ENCODE peak calls at places on chromosomes 5 and 9, in five cellular contexts. Q, C, G, Y and B are unnamed samples.
A peak's percentile ranks its signal among the peaks of the same experiment; 100 is the strongest.

GRCh38 chr9:11973011-11973410 is 720.2 kb upstream of the TYRP1 start:
- DNase-seq in Q (no peak), C (no peak), G (no peak), Y (no peak), B (no peak)

GRCh38 chr9:109775516-109775915 is 4.5 kb upstream of the PALM2AKAP2 start:
- DNase-seq in Q (no peak), C (no peak), G (no peak), Y (no peak), B (no peak)

GRCh38 chr5:176692835-176693476 is 45.7 kb downstream of the TSPAN17 start:
- DNase-seq in Q (no peak), C (no peak), G (peak; percentile 73), Y (no peak), B (no peak)

GRCh38 chr9:6212722-6213375 is 2.8 kb upstream of the IL33 start:
- DNase-seq in Q (no peak), C (no peak), G (no peak), Y (no peak), B (no peak)

GRCh38 chr9:90044263-90044662 is 439.5 kb downstream of the GADD45G start:
- DNase-seq in Q (no peak), C (no peak), G (no peak), Y (no peak), B (no peak)

GRCh38 chr5:19193631-19194030 is 794.4 kb downstream of the CDH18 start:
- DNase-seq in Q (no peak), C (no peak), G (no peak), Y (no peak), B (no peak)

GRCh38 chr5:38961691-38962090 is 112.5 kb downstream of the RICTOR start:
- DNase-seq in Q (no peak), C (no peak), G (no peak), Y (no peak), B (no peak)

GRCh38 chr9:536597-537511 is 304.6 kb upstream of the DMRT1 start:
- DNase-seq in Q (no peak), C (no peak), G (no peak), Y (no peak), B (no peak)

GRCh38 chr9:34381323-34381722 is 4.6 kb upstream of the MYORG start:
- DNase-seq in Q (peak; percentile 28), C (peak; percentile 25), G (peak; percentile 63), Y (no peak), B (no peak)

GRCh38 chr5:120304653-120305052 is 159.4 kb upstream of the PRR16 start:
- DNase-seq in Q (no peak), C (no peak), G (no peak), Y (no peak), B (no peak)

GRCh38 chr9:5559659-5560058 is 49.3 kb downstream of the PDCD1LG2 start:
- DNase-seq in Q (no peak), C (no peak), G (no peak), Y (no peak), B (no peak)

GRCh38 chr9:112921549-112921948 is 30.9 kb upstream of the SLC46A2 start:
- DNase-seq in Q (no peak), C (no peak), G (no peak), Y (no peak), B (no peak)

GRCh38 chr5:56900395-56900794 is 9.0 kb upstream of the SETD9 start:
- DNase-seq in Q (no peak), C (no peak), G (no peak), Y (no peak), B (no peak)

GRCh38 chr5:138177936-138178515 is 404 bp downstream of the BRD8 start:
- DNase-seq in Q (peak; percentile 19), C (peak; percentile 43), G (peak; percentile 39), Y (no peak), B (peak; percentile 33)

GRCh38 chr5:53407373-53407772 is 73.1 kb upstream of the FST start:
- DNase-seq in Q (no peak), C (no peak), G (no peak), Y (no peak), B (no peak)

GRCh38 chr5:113331201-113331551 is 103.6 kb downstream of the TSSK1B start:
- DNase-seq in Q (no peak), C (no peak), G (no peak), Y (no peak), B (no peak)

GRCh38 chr9:84349706-84350105 is 9.1 kb upstream of the SLC28A3 start:
- DNase-seq in Q (no peak), C (no peak), G (no peak), Y (no peak), B (no peak)

GRCh38 chr5:168651654-168652053 is 72.5 kb upstream of the PANK3 start:
- DNase-seq in Q (no peak), C (no peak), G (no peak), Y (no peak), B (no peak)

GRCh38 chr9:128912270-128912853 is 8.4 kb upstream of the PHYHD1 start:
- DNase-seq in Q (no peak), C (peak; percentile 40), G (no peak), Y (no peak), B (no peak)

GRCh38 chr9:120505186-120505585 is 74.8 kb downstream of the CDK5RAP2 start:
- DNase-seq in Q (no peak), C (no peak), G (no peak), Y (no peak), B (no peak)

GRCh38 chr9:120507936-120508510 is 71.9 kb downstream of the CDK5RAP2 start:
- DNase-seq in Q (no peak), C (no peak), G (no peak), Y (no peak), B (no peak)

GRCh38 chr9:120513825-120514598 is 66.0 kb downstream of the CDK5RAP2 start:
- DNase-seq in Q (no peak), C (no peak), G (no peak), Y (no peak), B (no peak)

GRCh38 chr9:120514599-120514854 is 65.4 kb downstream of the CDK5RAP2 start:
- DNase-seq in Q (no peak), C (no peak), G (no peak), Y (no peak), B (no peak)

GRCh38 chr9:120510816-120511215 is 69.2 kb downstream of the CDK5RAP2 start:
- DNase-seq in Q (no peak), C (no peak), G (no peak), Y (no peak), B (no peak)
- H3K36me3 ChIP-seq in Q (no peaks in the 10 kb centered on the region), C (no peaks in the 10 kb centered on the region), G (peaks cover 4% of the 10 kb centered on the region), Y (no peaks in the 10 kb centered on the region), B (no peaks in the 10 kb centered on the region)

GRCh38 chr5:141617128-141617527 is 1.7 kb downstream of the DIAPH1 start:
- DNase-seq in Q (no peak), C (no peak), G (no peak), Y (no peak), B (no peak)
- H3K4me1 ChIP-seq in Q (peaks cover 20% of the 10 kb centered on the region), C (peaks cover 31% of the 10 kb centered on the region), G (peaks cover 9% of the 10 kb centered on the region), Y (peaks cover 1% of the 10 kb centered on the region), B (no peaks in the 10 kb centered on the region)

GRCh38 chr5:14156611-14157493 is 13.7 kb downstream of the TRIO start:
- DNase-seq in Q (no peak), C (no peak), G (no peak), Y (no peak), B (no peak)

GRCh38 chr5:14161825-14162556 is 18.8 kb downstream of the TRIO start:
- DNase-seq in Q (no peak), C (no peak), G (no peak), Y (no peak), B (no peak)

GRCh38 chr5:14157494-14157782 is 14.3 kb downstream of the TRIO start:
- DNase-seq in Q (no peak), C (no peak), G (no peak), Y (no peak), B (no peak)

GRCh38 chr5:14160116-14160515 is 17.0 kb downstream of the TRIO start:
- DNase-seq in Q (no peak), C (no peak), G (no peak), Y (no peak), B (no peak)

DNA sequence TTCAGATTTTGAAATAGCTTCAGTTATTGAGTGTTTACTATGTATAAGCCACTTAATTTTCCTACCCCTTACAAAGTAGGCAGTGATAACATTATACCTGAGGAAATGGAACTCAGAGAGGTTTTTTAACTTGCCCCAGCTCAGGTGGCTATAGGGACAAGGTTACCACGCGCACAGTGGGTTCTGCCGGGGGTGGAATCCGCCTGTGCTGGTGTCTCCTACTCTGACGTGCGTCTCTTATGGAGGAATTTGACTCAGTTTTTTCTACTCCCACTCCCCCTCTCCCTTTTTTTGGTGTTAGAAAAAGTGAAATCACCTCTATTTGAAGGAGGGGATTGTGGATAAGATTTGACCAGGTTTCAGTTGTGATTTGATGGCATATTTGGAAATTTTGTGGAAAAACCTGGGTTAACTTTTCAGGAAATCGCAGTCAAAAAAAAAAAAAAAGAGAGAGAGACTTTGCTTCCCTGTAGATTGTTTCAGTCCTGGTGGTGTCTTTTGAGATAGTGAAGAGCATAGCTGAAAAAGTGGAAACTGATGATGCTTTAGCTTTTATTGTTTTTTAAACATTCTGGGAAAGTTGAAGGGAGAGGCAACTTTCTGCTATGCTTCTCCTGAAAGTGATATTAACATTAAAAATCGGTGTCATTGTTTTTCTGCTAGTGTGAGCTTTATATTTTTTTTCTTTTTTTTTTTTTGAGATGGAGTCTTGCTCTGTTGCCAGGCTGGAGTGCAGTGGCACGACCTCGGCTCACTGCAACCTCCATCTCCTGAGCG is 15.9 kb downstream of the TRIO start:
- DNase-seq in Q (no peak), C (no peak), G (no peak), Y (no peak), B (no peak)
- H3K36me3 ChIP-seq in Q (no peaks in the 10 kb centered on the region), C (no peaks in the 10 kb centered on the region), G (no peaks in the 10 kb centered on the region), Y (no peaks in the 10 kb centered on the region), B (no peaks in the 10 kb centered on the region)

GRCh38 chr9:106888992-106889631 is 26.1 kb downstream of the ZNF462 start:
- DNase-seq in Q (no peak), C (no peak), G (no peak), Y (no peak), B (no peak)

GRCh38 chr9:106883626-106884190 is 20.7 kb downstream of the ZNF462 start:
- DNase-seq in Q (no peak), C (no peak), G (no peak), Y (no peak), B (no peak)

GRCh38 chr9:106887066-106887465 is 24.1 kb downstream of the ZNF462 start:
- DNase-seq in Q (no peak), C (no peak), G (no peak), Y (no peak), B (no peak)

GRCh38 chr9:106885451-106885850 is 22.5 kb downstream of the ZNF462 start:
- DNase-seq in Q (no peak), C (peak; percentile 44), G (no peak), Y (no peak), B (no peak)

DNA sequence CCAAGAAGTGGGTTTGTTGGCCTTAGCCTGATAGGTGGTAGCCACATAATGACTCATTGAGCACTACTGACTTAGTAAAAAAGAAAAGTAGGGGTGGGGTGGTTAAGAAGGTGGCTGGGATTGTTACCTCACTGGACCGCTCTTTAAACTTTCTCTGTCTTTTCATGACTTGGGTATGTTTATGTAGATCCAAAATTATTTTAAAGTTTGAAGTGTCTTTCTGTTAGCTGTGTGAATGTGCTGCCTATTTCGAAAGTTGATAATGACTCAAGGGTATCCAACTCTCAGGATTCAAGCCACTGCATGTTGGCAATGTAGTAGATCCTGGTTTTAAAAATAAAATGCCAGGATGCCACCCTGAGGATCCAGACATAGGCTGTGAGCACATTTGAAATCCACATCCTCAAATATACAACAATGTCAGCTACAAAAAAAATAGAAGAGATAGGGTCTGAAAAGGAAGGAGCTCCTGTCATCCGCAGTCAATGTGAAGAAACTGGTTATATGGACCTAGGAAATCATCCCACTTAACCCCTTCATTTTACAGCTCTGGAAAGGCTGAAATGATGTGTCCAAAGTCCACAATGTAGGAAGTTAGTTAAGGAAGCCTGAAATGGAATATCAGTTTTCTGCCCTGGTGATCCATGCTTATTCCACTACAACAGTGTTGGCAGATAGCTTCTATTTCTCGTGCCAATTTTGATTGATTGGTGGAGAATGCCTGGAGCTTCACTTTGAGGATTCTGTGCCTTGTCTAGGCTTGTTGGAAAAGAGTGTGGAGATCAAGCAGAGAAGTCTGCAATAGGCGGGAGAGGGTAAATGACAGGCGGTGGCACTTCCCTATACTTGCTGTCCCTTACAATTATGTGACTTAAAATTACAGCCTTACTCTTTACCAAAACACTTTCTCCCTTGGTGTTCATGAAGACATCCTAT is 23.4 kb downstream of the ZNF462 start:
- DNase-seq in Q (no peak), C (no peak), G (no peak), Y (no peak), B (no peak)
- H3K4me1 ChIP-seq in Q (no peaks in the 10 kb centered on the region), C (peaks cover 60% of the 10 kb centered on the region), G (peaks cover 18% of the 10 kb centered on the region), Y (peaks cover 2% of the 10 kb centered on the region), B (no peaks in the 10 kb centered on the region)